ENCODE peak calls at places on chromosomes 16 and 17, in five cellular contexts. K, W, Y, A and I are unnamed samples.

GRCh38 chr16:31105677-31106213 is 2.4 kb upstream of the BCKDK start:
- DNase-seq in K (peak), W (peak), Y (peak), A (peak), I (peak)

GRCh38 chr17:40312131-40312731 is 3.3 kb downstream of the RARA start:
- DNase-seq in K (peak), W (no peak), Y (no peak), A (peak), I (peak)

GRCh38 chr16:88430524-88431446 is 22.3 kb upstream of the ZFPM1 start:
- DNase-seq in K (no peak), W (peak), Y (no peak), A (peak), I (no peak)

GRCh38 chr16:19808061-19808621 is 76.5 kb downstream of the GPRC5B start:
- DNase-seq in K (peak), W (no peak), Y (no peak), A (no peak), I (peak)

GRCh38 chr16:71721066-71721740 is 3.3 kb downstream of the PHLPP2 start:
- DNase-seq in K (no peak), W (no peak), Y (no peak), A (no peak), I (no peak)

GRCh38 chr16:67943619-67944503 is at the start of gene LCAT:
- DNase-seq in K (peak), W (no peak), Y (no peak), A (no peak), I (no peak)

GRCh38 chr16:4298761-4299522 is 16.9 kb upstream of the GLIS2 start:
- DNase-seq in K (no peak), W (peak), Y (peak), A (no peak), I (peak)

GRCh38 chr17:80912451-80912850 is 79.2 kb upstream of the CHMP6 start:
- DNase-seq in K (no peak), W (no peak), Y (no peak), A (no peak), I (no peak)

GRCh38 chr16:87326151-87326571 is 9.0 kb upstream of the C16orf95 start:
- DNase-seq in K (no peak), W (no peak), Y (no peak), A (no peak), I (no peak)

GRCh38 chr17:1649844-1650409 is at the start of gene RILP:
- DNase-seq in K (no peak), W (peak), Y (peak), A (no peak), I (peak)

GRCh38 chr16:57271867-57272495 is 12.5 kb downstream of the PLLP start:
- DNase-seq in K (no peak), W (no peak), Y (no peak), A (no peak), I (no peak)

GRCh38 chr17:79844869-79845600 is 5.8 kb upstream of the CBX4 start:
- DNase-seq in K (no peak), W (peak), Y (no peak), A (peak), I (peak)

GRCh38 chr17:39794249-39794970 is 56.7 kb downstream of the GRB7 start:
- DNase-seq in K (no peak), W (no peak), Y (no peak), A (no peak), I (no peak)

GRCh38 chr17:45871718-45872117 is 22.6 kb upstream of the MAPT start:
- DNase-seq in K (no peak), W (no peak), Y (no peak), A (no peak), I (no peak)

GRCh38 chr17:39099686-39100293 is 51.6 kb downstream of the PLXDC1 start:
- DNase-seq in K (no peak), W (no peak), Y (no peak), A (no peak), I (no peak)

GRCh38 chr17:18280766-18281165 is 20.3 kb downstream of the MIEF2 start:
- DNase-seq in K (no peak), W (no peak), Y (no peak), A (no peak), I (no peak)

GRCh38 chr16:29012913-29013641 is 28.2 kb downstream of the LAT start:
- DNase-seq in K (no peak), W (no peak), Y (no peak), A (no peak), I (no peak)

GRCh38 chr17:78168906-78169793 is 769 bp downstream of the SYNGR2 start:
- DNase-seq in K (peak), W (peak), Y (peak), A (no peak), I (peak)

GRCh38 chr17:35515027-35515426 is 22.5 kb downstream of the SLFN12L start:
- DNase-seq in K (no peak), W (no peak), Y (no peak), A (no peak), I (no peak)

GRCh38 chr16:50121721-50122445 is 31.2 kb upstream of the TENT4B start:
- DNase-seq in K (no peak), W (no peak), Y (no peak), A (no peak), I (no peak)

GRCh38 chr16:74073471-74073870 is 223.1 kb upstream of the PSMD7 start:
- DNase-seq in K (no peak), W (peak), Y (no peak), A (no peak), I (no peak)